ENCODE peak calls at places on chromosomes 3 and 15, in six cellular contexts. One of them, this sample, is unnamed.

GRCh38 chr3:15654891-15655290 is 53.3 kb downstream of the BTD start:
- DNase-seq in SW480: peak
- DNase-seq in aorta: no peak
- DNase-seq in iris pigment epithelial cell: no peak
- DNase-seq in A673: no peak
- DNase-seq in trophoblast cell: no peak
- DNase-seq in this sample: no peak

GRCh38 chr15:44801368-44801767 is 65.0 kb downstream of the TRIM69 start:
- DNase-seq in SW480: no peak
- DNase-seq in aorta: no peak
- DNase-seq in iris pigment epithelial cell: peak
- DNase-seq in A673: no peak
- DNase-seq in trophoblast cell: no peak
- DNase-seq in this sample: no peak

GRCh38 chr3:154314152-154314551 is 10.1 kb downstream of the DHX36 start:
- DNase-seq in SW480: no peak
- DNase-seq in aorta: no peak
- DNase-seq in iris pigment epithelial cell: no peak
- DNase-seq in A673: peak
- DNase-seq in trophoblast cell: no peak
- DNase-seq in this sample: no peak

GRCh38 chr3:69568458-69568857 is 170.8 kb upstream of the MITF start:
- DNase-seq in SW480: no peak
- DNase-seq in aorta: no peak
- DNase-seq in iris pigment epithelial cell: peak
- DNase-seq in A673: no peak
- DNase-seq in trophoblast cell: no peak
- DNase-seq in this sample: no peak

GRCh38 chr3:126696701-126697267 is 7.3 kb upstream of the CHCHD6 start:
- DNase-seq in SW480: no peak
- DNase-seq in aorta: no peak
- DNase-seq in iris pigment epithelial cell: no peak
- DNase-seq in A673: no peak
- DNase-seq in trophoblast cell: no peak
- DNase-seq in this sample: no peak

GRCh38 chr15:91490211-91490610 is 363.3 kb upstream of the SLCO3A1 start:
- DNase-seq in SW480: no peak
- DNase-seq in aorta: no peak
- DNase-seq in iris pigment epithelial cell: no peak
- DNase-seq in A673: no peak
- DNase-seq in trophoblast cell: no peak
- DNase-seq in this sample: no peak

GRCh38 chr3:186287723-186288122 is 74.3 kb downstream of the DGKG start:
- DNase-seq in SW480: no peak
- DNase-seq in aorta: no peak
- DNase-seq in iris pigment epithelial cell: peak
- DNase-seq in A673: no peak
- DNase-seq in trophoblast cell: no peak
- DNase-seq in this sample: no peak

GRCh38 chr3:190677001-190677400 is 163.1 kb downstream of the IL1RAP start:
- DNase-seq in SW480: no peak
- DNase-seq in aorta: no peak
- DNase-seq in iris pigment epithelial cell: no peak
- DNase-seq in A673: no peak
- DNase-seq in trophoblast cell: no peak
- DNase-seq in this sample: no peak

GRCh38 chr3:54876694-54877093 is 51.2 kb downstream of the LRTM1 start:
- DNase-seq in SW480: no peak
- DNase-seq in aorta: no peak
- DNase-seq in iris pigment epithelial cell: no peak
- DNase-seq in A673: no peak
- DNase-seq in trophoblast cell: no peak
- DNase-seq in this sample: no peak